ENCODE peak calls at places on chromosome 19, in eight cellular contexts. J is stimulated activated CD8-positive, alpha-beta memory T cell treated with anti-CD3 and anti-CD28 coated beads, Interleukin-15, amount 100 ng/mL, for 1 hour; I is thoracic aorta; X is activated CD4-positive, alpha-beta T cell treated with anti-CD3 and anti-CD28 coated beads, Interleukin-2, amount 10 ng/mL, durations not matched to agents 24 days and 14 days; V is activated CD4-positive, CD25-positive, alpha-beta regulatory T cell treated with anti-CD3 and anti-CD28 coated beads, Interleukin-2, amount 50 U/mL, for 16 hours; H is mesothelial cell of epicardium; G is stimulated activated CD4-positive, alpha-beta T cell treated with anti-CD3 and anti-CD28 coated beads, Interleukin-2, amount 100 ng/mL, for 48 hours; A is left lung. T is an unnamed sample.
A peak's percentile ranks its signal among the peaks of the same experiment; 100 is the strongest.

GRCh38 chr19:30288957-30289735 is 83.0 kb upstream of the ZNF536 start:
- DNase-seq in V (no peak), G (no peak), H (no peak), X (no peak), A (no peak), I (no peak), J (no peak), T (no peak)

GRCh38 chr19:54905908-54906511 is at the start of gene NCR1:
- DNase-seq in I (no peak), X (no peak), G (no peak), V (no peak), H (no peak), A (no peak), J (no peak), T (no peak)

GRCh38 chr19:44356383-44357111 is at the start of gene ZNF112:
- DNase-seq in I (peak; percentile 56), H (peak; percentile 78), J (no peak), X (no peak), G (no peak), V (no peak), A (peak; percentile 87), T (peak; percentile 89)

GRCh38 chr19:3056454-3057016 is 5.8 kb downstream of the TLE5 start:
- DNase-seq in V (no peak), H (peak; percentile 62), G (no peak), I (no peak), A (no peak), X (no peak), J (no peak), T (no peak)

GRCh38 chr19:35513975-35514809 is 743 bp upstream of the DMKN start:
- DNase-seq in X (no peak), H (no peak), A (no peak), G (no peak), J (no peak), I (no peak), V (no peak), T (no peak)

GRCh38 chr19:58305932-58306323 is 751 bp downstream of the ERVK3-1 start:
- DNase-seq in V (no peak), H (no peak), X (peak; percentile 71), G (no peak), J (no peak), I (no peak), A (no peak), T (no peak)

GRCh38 chr19:48685583-48685982 is 10.2 kb upstream of the FUT2 start:
- DNase-seq in J (no peak), G (no peak), V (no peak), X (no peak), H (no peak), I (no peak), A (no peak), T (no peak)

GRCh38 chr19:21786931-21787330 is 19.6 kb upstream of the ZNF100 start:
- DNase-seq in X (no peak), H (no peak), I (no peak), G (no peak), A (no peak), J (no peak), V (no peak), T (no peak)

GRCh38 chr19:7868326-7868670 is 5.9 kb downstream of the PRR36 start:
- DNase-seq in J (no peak), I (no peak), A (no peak), G (no peak), X (no peak), V (no peak), H (no peak), T (no peak)

GRCh38 chr19:46674416-46675178 is 13.6 kb upstream of the DACT3 start:
- DNase-seq in V (no peak), G (no peak), X (no peak), A (no peak), J (no peak), H (no peak), I (no peak), T (no peak)

GRCh38 chr19:37999309-38000213 is 92.6 kb downstream of the SIPA1L3 start:
- DNase-seq in A (no peak), X (no peak), I (no peak), H (no peak), G (no peak), J (no peak), V (no peak), T (no peak)

GRCh38 chr19:1774999-1775772 is 21.9 kb downstream of the ONECUT3 start:
- DNase-seq in V (no peak), A (no peak), I (no peak), H (no peak), J (no peak), G (no peak), X (no peak), T (no peak)

GRCh38 chr19:56142087-56142787 is 1.1 kb downstream of the ZNF444 start:
- DNase-seq in X (no peak), J (no peak), A (no peak), I (no peak), H (no peak), V (no peak), G (no peak), T (no peak)